ENCODE peak calls at places on chromosomes 7 and 10, in eight cellular contexts. K, R, M, N, F, P, G and Q are unnamed samples. For H3K36me3, the result is how much of the 10 kb centered on the place peaks cover.

GRCh38 chr10:35300063-35300699 is 36.1 kb upstream of the CCNY start:
- DNase-seq in K (peak), R (peak), M (no peak), N (no peak), F (peak), P (no peak), G (peak), Q (peak)

GRCh38 chr10:6024334-6024682 is 37.9 kb downstream of the IL2RA start:
- DNase-seq in K (no peak), R (no peak), M (no peak), N (no peak), F (no peak), P (no peak), G (no peak), Q (no peak)

GRCh38 chr7:71661671-71662224 is 529.8 kb downstream of the GALNT17 start:
- DNase-seq in K (no peak), R (no peak), M (no peak), N (no peak), F (no peak), P (no peak), G (no peak), Q (no peak)

GRCh38 chr10:34641147-34641912 is 173.8 kb downstream of the PARD3 start:
- DNase-seq in K (no peak), R (no peak), M (no peak), N (no peak), F (no peak), P (no peak), G (no peak), Q (no peak)

GRCh38 chr10:86160890-86161585 is 205.6 kb downstream of the GRID1 start:
- DNase-seq in K (no peak), R (no peak), M (no peak), N (no peak), F (no peak), P (no peak), G (no peak), Q (no peak)

GRCh38 chr10:60917331-60918280 is 26.4 kb downstream of the RHOBTB1 start:
- DNase-seq in K (peak), R (no peak), M (no peak), N (no peak), F (no peak), P (no peak), G (no peak), Q (no peak)

GRCh38 chr7:33444501-33444900 is 315.1 kb downstream of the BBS9 start:
- DNase-seq in K (no peak), R (no peak), M (no peak), N (no peak), F (no peak), P (no peak), G (no peak), Q (no peak)

GRCh38 chr7:138970446-138970845 is 10.7 kb downstream of the KIAA1549 start:
- DNase-seq in K (no peak), R (no peak), M (no peak), N (no peak), F (no peak), P (no peak), G (no peak), Q (no peak)

GRCh38 chr7:114293289-114294012 is 121.2 kb upstream of the FOXP2 start:
- DNase-seq in K (no peak), R (no peak), M (no peak), N (no peak), F (no peak), P (no peak), G (no peak), Q (no peak)

GRCh38 chr10:126373137-126373536 is 15.1 kb downstream of the ADAM12 start:
- DNase-seq in K (no peak), R (no peak), M (no peak), N (no peak), F (peak), P (no peak), G (no peak), Q (no peak)

GRCh38 chr7:118777308-118777707 is 552.8 kb downstream of the ANKRD7 start:
- DNase-seq in K (no peak), R (no peak), M (no peak), N (no peak), F (no peak), P (no peak), G (no peak), Q (no peak)

GRCh38 chr7:132475037-132475668 is 101.1 kb downstream of the PLXNA4 start:
- DNase-seq in K (no peak), R (no peak), M (no peak), N (no peak), F (no peak), P (no peak), G (no peak), Q (no peak)

GRCh38 chr7:67732898-67733297 is 736.3 kb downstream of the TYW1 start:
- DNase-seq in K (no peak), R (no peak), M (no peak), N (no peak), F (no peak), P (no peak), G (no peak), Q (no peak)

GRCh38 chr10:74293686-74294365 is 142.8 kb downstream of the ADK start:
- DNase-seq in K (peak), R (peak), M (peak), N (no peak), F (no peak), P (no peak), G (peak), Q (no peak)

GRCh38 chr10:119039161-119039560 is 9.6 kb downstream of the NANOS1 start:
- DNase-seq in K (no peak), R (no peak), M (no peak), N (no peak), F (no peak), P (no peak), G (no peak), Q (no peak)

GRCh38 chr7:3573151-3573550 is 272.1 kb downstream of the SDK1 start:
- DNase-seq in K (no peak), R (no peak), M (no peak), N (no peak), F (no peak), P (no peak), G (no peak), Q (no peak)

GRCh38 chr7:105521027-105521730 is 892 bp downstream of the PUS7 start:
- DNase-seq in K (peak), R (peak), M (peak), N (peak), F (peak), P (no peak), G (no peak), Q (peak)

GRCh38 chr7:71563276-71563675 is 431.3 kb downstream of the GALNT17 start:
- DNase-seq in K (no peak), R (no peak), M (no peak), N (no peak), F (no peak), P (no peak), G (no peak), Q (no peak)

GRCh38 chr7:67267914-67268313 is 271.3 kb downstream of the TYW1 start:
- DNase-seq in K (no peak), R (no peak), M (peak), N (no peak), F (no peak), P (no peak), G (no peak), Q (no peak)

GRCh38 chr10:86648706-86649426 is 5.5 kb upstream of the OPN4 start:
- DNase-seq in K (peak), R (peak), M (no peak), N (peak), F (peak), P (no peak), G (peak), Q (no peak)

GRCh38 chr10:78038791-78039547 is 5.3 kb downstream of the RPS24 start:
- DNase-seq in K (no peak), R (no peak), M (no peak), N (no peak), F (no peak), P (no peak), G (no peak), Q (no peak)

GRCh38 chr7:117269417-117269816 is 53.4 kb downstream of the WNT2 start:
- DNase-seq in K (peak), R (peak), M (no peak), N (no peak), F (no peak), P (no peak), G (peak), Q (no peak)

GRCh38 chr7:135712182-135712782 is 15.7 kb downstream of the SLC13A4 start:
- DNase-seq in K (no peak), R (no peak), M (no peak), N (no peak), F (no peak), P (no peak), G (no peak), Q (no peak)

GRCh38 chr7:134891262-134892001 is 94.9 kb upstream of the AGBL3 start:
- DNase-seq in K (peak), R (peak), M (peak), N (peak), F (peak), P (no peak), G (peak), Q (no peak)

GRCh38 chr7:123823898-123824753 is 20.8 kb upstream of the HYAL4 start:
- DNase-seq in K (no peak), R (no peak), M (no peak), N (no peak), F (no peak), P (no peak), G (no peak), Q (peak)

GRCh38 chr10:11403116-11403515 is 208.3 kb downstream of the USP6NL start:
- DNase-seq in K (no peak), R (no peak), M (no peak), N (no peak), F (peak), P (peak), G (no peak), Q (peak)

GRCh38 chr10:110498982-110499795 is 1.5 kb downstream of the DUSP5 start:
- DNase-seq in K (peak), R (peak), M (peak), N (no peak), F (peak), P (no peak), G (no peak), Q (peak)

GRCh38 chr7:100691676-100692577 is 2.1 kb downstream of the GIGYF1 start:
- DNase-seq in K (peak), R (peak), M (peak), N (peak), F (peak), P (peak), G (no peak), Q (peak)

GRCh38 chr7:50197547-50197946 is 104.5 kb upstream of the ZPBP start:
- DNase-seq in K (no peak), R (peak), M (no peak), N (no peak), F (no peak), P (peak), G (no peak), Q (peak)

GRCh38 chr7:44081266-44081748 is 1.0 kb downstream of the POLM start:
- DNase-seq in K (no peak), R (no peak), M (no peak), N (no peak), F (no peak), P (no peak), G (no peak), Q (peak)

GRCh38 chr7:102125127-102125561 is 161.5 kb upstream of the SH2B2 start:
- DNase-seq in K (no peak), R (peak), M (peak), N (peak), F (peak), P (no peak), G (peak), Q (peak)

GRCh38 chr10:29119374-29119773 is 169.5 kb upstream of the LYZL1 start:
- DNase-seq in K (no peak), R (peak), M (no peak), N (no peak), F (peak), P (no peak), G (no peak), Q (no peak)

GRCh38 chr10:69731184-69731583 is 70.5 kb upstream of the COL13A1 start:
- DNase-seq in K (no peak), R (peak), M (no peak), N (peak), F (no peak), P (no peak), G (no peak), Q (no peak)

GRCh38 chr7:107353701-107354100 is 116.2 kb upstream of the GPR22 start:
- DNase-seq in K (no peak), R (no peak), M (no peak), N (no peak), F (no peak), P (no peak), G (no peak), Q (no peak)

DNA sequence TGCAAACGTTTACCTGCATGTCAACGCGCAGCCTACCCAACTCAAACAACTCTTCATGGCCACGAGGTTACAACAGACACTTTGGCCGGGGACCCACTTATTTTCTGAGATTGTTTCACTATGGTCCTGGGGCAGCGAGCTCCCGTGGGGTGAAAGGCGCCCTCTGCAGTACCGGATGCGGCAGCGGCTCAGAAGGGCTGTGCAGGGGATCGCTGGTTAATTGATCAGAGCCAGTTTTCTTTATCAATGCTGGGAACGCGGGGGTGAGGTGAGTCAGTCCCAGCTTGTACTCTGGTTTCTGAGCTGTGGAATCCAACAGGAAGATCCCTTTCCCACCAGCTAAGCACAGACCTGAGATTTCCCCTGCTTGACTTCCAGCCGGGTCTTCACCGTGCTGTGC is 366.5 kb upstream of the KLF6 start:
- DNase-seq in K (no peak), R (no peak), M (peak), N (no peak), F (no peak), P (no peak), G (no peak), Q (no peak)
- TF ChIP-seq CTCF in K (no peak), R (peak), M (peak), N (no peak), F (no peak), P (no peak), G (no peak), Q (no peak)

GRCh38 chr10:46018453-46019169 is 11.8 kb downstream of the NCOA4 start:
- DNase-seq in K (no peak), R (no peak), M (no peak), N (no peak), F (no peak), P (no peak), G (no peak), Q (no peak)

GRCh38 chr10:46020344-46020656 is 10.1 kb downstream of the NCOA4 start:
- DNase-seq in K (no peak), R (no peak), M (peak), N (no peak), F (no peak), P (no peak), G (no peak), Q (no peak)

GRCh38 chr10:46020871-46021553 is 9.4 kb downstream of the NCOA4 start:
- DNase-seq in K (peak), R (no peak), M (no peak), N (no peak), F (no peak), P (no peak), G (peak), Q (no peak)

GRCh38 chr10:46019170-46019528 is 11.3 kb downstream of the NCOA4 start:
- DNase-seq in K (no peak), R (no peak), M (peak), N (no peak), F (no peak), P (no peak), G (no peak), Q (no peak)

DNA sequence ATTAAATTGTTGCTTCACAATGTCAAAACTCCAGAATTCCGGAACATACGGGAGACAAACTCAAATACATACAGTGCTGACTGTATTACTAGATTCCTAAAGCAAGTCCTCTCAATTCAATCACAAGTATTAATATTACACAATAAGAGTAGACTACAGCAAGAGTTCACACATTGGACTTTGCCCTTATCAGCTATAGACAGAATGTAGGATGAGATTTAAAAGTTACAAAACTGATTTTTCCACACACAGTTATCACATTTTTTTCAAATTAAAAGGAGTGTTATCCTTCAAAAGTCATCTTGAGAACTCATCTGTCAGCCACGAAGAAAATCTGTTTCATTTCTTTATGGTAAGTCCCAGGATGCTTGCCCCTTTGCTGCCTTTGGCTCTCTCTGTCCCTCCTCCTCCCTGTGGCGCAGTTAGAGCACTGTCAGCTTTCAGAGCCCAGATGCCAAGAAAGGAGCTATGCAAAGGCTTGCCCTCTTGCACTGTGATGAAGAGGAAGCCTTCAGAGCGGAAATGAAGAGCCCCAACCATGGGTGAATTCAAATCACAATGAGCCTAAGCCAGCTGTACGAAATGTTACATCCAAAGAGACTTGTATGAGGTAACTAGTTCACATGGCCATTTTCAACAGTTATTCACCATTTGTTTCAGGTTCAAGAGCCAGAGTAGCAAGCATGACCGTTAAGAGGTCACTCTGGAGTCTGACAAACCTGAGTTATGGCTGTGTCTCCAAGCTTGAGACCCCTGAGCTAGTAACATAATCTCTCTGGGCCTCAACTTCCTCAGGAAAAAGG is 10.7 kb downstream of the NCOA4 start:
- DNase-seq in K (no peak), R (no peak), M (peak), N (no peak), F (peak), P (no peak), G (no peak), Q (peak)
- H3K4me3 ChIP-seq in K (no peak), R (no peak), M (peak), N (peak), F (no peak), P (no peak), G (no peak), Q (no peak)

DNA sequence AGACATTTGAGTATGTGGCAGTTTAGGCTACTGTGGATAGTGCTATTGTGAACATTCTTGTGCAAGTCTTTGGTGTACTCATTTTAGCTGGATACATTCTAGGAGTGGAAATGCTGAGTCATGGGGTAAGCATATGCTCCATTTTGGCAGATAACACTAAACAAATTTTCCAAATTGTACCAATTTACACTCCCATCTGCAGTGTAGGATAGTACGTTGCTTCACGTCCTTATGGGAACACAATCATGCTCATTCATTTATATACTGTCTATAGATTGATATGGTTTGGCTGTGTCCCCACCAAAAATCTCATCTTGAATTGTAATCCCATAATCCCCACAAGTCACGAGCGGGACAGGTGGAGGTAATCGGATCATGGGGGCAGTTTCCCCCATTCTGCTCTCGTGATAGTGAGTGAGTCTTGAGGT is 25.7 kb downstream of the RNF216 start:
- DNase-seq in K (no peak), R (no peak), M (no peak), N (no peak), F (no peak), P (no peak), G (peak), Q (no peak)
- H3K36me3 ChIP-seq in K (under half), R (under half), M (under half), N (under half), F (under half), P (under half), G (under half), Q (under half)

GRCh38 chr10:81027223-81027622 is 489.5 kb downstream of the SH2D4B start:
- DNase-seq in K (no peak), R (no peak), M (no peak), N (no peak), F (no peak), P (no peak), G (no peak), Q (no peak)

GRCh38 chr10:81026597-81026996 is 488.9 kb downstream of the SH2D4B start:
- DNase-seq in K (no peak), R (no peak), M (no peak), N (no peak), F (no peak), P (no peak), G (no peak), Q (no peak)

GRCh38 chr10:81036257-81036656 is 498.6 kb downstream of the SH2D4B start:
- DNase-seq in K (no peak), R (no peak), M (no peak), N (no peak), F (no peak), P (no peak), G (no peak), Q (peak)

GRCh38 chr10:81034376-81034775 is 496.7 kb downstream of the SH2D4B start:
- DNase-seq in K (no peak), R (no peak), M (no peak), N (no peak), F (no peak), P (no peak), G (no peak), Q (no peak)

DNA sequence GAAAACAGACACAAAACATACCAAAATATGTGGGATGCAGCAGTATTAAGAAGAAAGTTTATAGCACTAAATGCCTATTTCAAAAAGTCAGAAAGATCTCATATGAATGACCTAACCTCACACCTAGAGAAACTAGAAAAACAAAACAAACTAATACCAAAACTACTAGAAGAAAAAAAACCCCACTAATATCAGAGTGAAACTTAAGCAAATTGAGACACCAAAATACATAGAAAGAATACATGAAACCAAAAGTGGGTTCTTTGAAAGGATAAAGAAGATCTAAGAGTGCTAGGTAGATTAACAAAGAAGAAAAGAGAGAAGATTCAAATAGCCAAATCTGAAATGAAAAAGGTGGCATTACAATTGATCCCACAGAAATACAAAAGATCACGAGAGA is 494.1 kb downstream of the SH2D4B start:
- DNase-seq in K (no peak), R (no peak), M (no peak), N (no peak), F (no peak), P (no peak), G (no peak), Q (no peak)
- TF ChIP-seq CTCF in K (no peak), R (no peak), M (no peak), N (no peak), F (no peak), P (no peak), G (no peak), Q (no peak)